ENCODE peak calls at places on chromosome 4, in seven cellular contexts. One of them, this sample, is unnamed.
A peak's percentile ranks its signal among the peaks of the same experiment; 100 is the strongest.

GRCh38 chr4:80322716-80323115 is 12.8 kb upstream of the CFAP299 start:
- DNase-seq in HCEC 1CT: peak; percentile 47
- DNase-seq in RCC 7860: peak; percentile 49
- DNase-seq in T-cell: no peak
- DNase-seq in KBM-7: peak; percentile 5
- DNase-seq in T-helper 1 cell: no peak
- DNase-seq in MM.1S: peak; percentile 29
- DNase-seq in this sample: no peak

GRCh38 chr4:7692451-7693236 is 247.0 kb downstream of the AFAP1 start:
- DNase-seq in HCEC 1CT: no peak
- DNase-seq in RCC 7860: no peak
- DNase-seq in T-cell: no peak
- DNase-seq in KBM-7: no peak
- DNase-seq in T-helper 1 cell: no peak
- DNase-seq in MM.1S: no peak
- DNase-seq in this sample: no peak

GRCh38 chr4:94491322-94491721 is 39.6 kb downstream of the PDLIM5 start:
- DNase-seq in HCEC 1CT: peak; percentile 48
- DNase-seq in RCC 7860: no peak
- DNase-seq in T-cell: no peak
- DNase-seq in KBM-7: no peak
- DNase-seq in T-helper 1 cell: no peak
- DNase-seq in MM.1S: no peak
- DNase-seq in this sample: no peak

GRCh38 chr4:121951570-121952110 is at the start of gene TRPC3:
- DNase-seq in HCEC 1CT: peak; percentile 15
- DNase-seq in RCC 7860: no peak
- DNase-seq in T-cell: peak; percentile 15
- DNase-seq in KBM-7: peak; percentile 13
- DNase-seq in T-helper 1 cell: no peak
- DNase-seq in MM.1S: no peak
- DNase-seq in this sample: no peak

GRCh38 chr4:108001540-108001939 is 11.9 kb downstream of the HADH start:
- DNase-seq in HCEC 1CT: no peak
- DNase-seq in RCC 7860: no peak
- DNase-seq in T-cell: no peak
- DNase-seq in KBM-7: no peak
- DNase-seq in T-helper 1 cell: no peak
- DNase-seq in MM.1S: no peak
- DNase-seq in this sample: no peak

GRCh38 chr4:54213812-54214211 is 15.3 kb upstream of the PDGFRA start:
- DNase-seq in HCEC 1CT: no peak
- DNase-seq in RCC 7860: no peak
- DNase-seq in T-cell: no peak
- DNase-seq in KBM-7: no peak
- DNase-seq in T-helper 1 cell: no peak
- DNase-seq in MM.1S: no peak
- DNase-seq in this sample: no peak

GRCh38 chr4:86554641-86555040 is 39.5 kb upstream of the PTPN13 start:
- DNase-seq in HCEC 1CT: no peak
- DNase-seq in RCC 7860: no peak
- DNase-seq in T-cell: no peak
- DNase-seq in KBM-7: peak; percentile 68
- DNase-seq in T-helper 1 cell: no peak
- DNase-seq in MM.1S: no peak
- DNase-seq in this sample: no peak

GRCh38 chr4:10461091-10461849 is 4.0 kb upstream of the ZNF518B start:
- DNase-seq in HCEC 1CT: no peak
- DNase-seq in RCC 7860: no peak
- DNase-seq in T-cell: peak; percentile 55
- DNase-seq in KBM-7: peak; percentile 72
- DNase-seq in T-helper 1 cell: peak; percentile 74
- DNase-seq in MM.1S: peak; percentile 81
- DNase-seq in this sample: peak; percentile 76

GRCh38 chr4:2217726-2218125 is 24.2 kb downstream of the HAUS3 start:
- DNase-seq in HCEC 1CT: peak; percentile 7
- DNase-seq in RCC 7860: peak; percentile 45
- DNase-seq in T-cell: no peak
- DNase-seq in KBM-7: no peak
- DNase-seq in T-helper 1 cell: no peak
- DNase-seq in MM.1S: no peak
- DNase-seq in this sample: no peak

GRCh38 chr4:119038465-119038864 is 97.2 kb upstream of the MYOZ2 start:
- DNase-seq in HCEC 1CT: peak; percentile 34
- DNase-seq in RCC 7860: no peak
- DNase-seq in T-cell: no peak
- DNase-seq in KBM-7: no peak
- DNase-seq in T-helper 1 cell: no peak
- DNase-seq in MM.1S: no peak
- DNase-seq in this sample: no peak

GRCh38 chr4:151530230-151530629 is 121.3 kb downstream of the FHIP1A start:
- DNase-seq in HCEC 1CT: no peak
- DNase-seq in RCC 7860: no peak
- DNase-seq in T-cell: no peak
- DNase-seq in KBM-7: no peak
- DNase-seq in T-helper 1 cell: no peak
- DNase-seq in MM.1S: no peak
- DNase-seq in this sample: no peak

GRCh38 chr4:153639556-153640475 is 44.3 kb upstream of the TLR2 start:
- DNase-seq in HCEC 1CT: no peak
- DNase-seq in RCC 7860: no peak
- DNase-seq in T-cell: no peak
- DNase-seq in KBM-7: no peak
- DNase-seq in T-helper 1 cell: no peak
- DNase-seq in MM.1S: no peak
- DNase-seq in this sample: no peak

GRCh38 chr4:147312376-147313046 is 168.4 kb upstream of the EDNRA start:
- DNase-seq in HCEC 1CT: no peak
- DNase-seq in RCC 7860: no peak
- DNase-seq in T-cell: no peak
- DNase-seq in KBM-7: no peak
- DNase-seq in T-helper 1 cell: no peak
- DNase-seq in MM.1S: no peak
- DNase-seq in this sample: no peak

GRCh38 chr4:4386736-4387392 is at the start of gene NSG1:
- DNase-seq in HCEC 1CT: no peak
- DNase-seq in RCC 7860: no peak
- DNase-seq in T-cell: no peak
- DNase-seq in KBM-7: no peak
- DNase-seq in T-helper 1 cell: peak; percentile 46
- DNase-seq in MM.1S: no peak
- DNase-seq in this sample: peak; percentile 17

GRCh38 chr4:31362756-31363155 is 642.6 kb downstream of the PCDH7 start:
- DNase-seq in HCEC 1CT: no peak
- DNase-seq in RCC 7860: peak; percentile 31
- DNase-seq in T-cell: no peak
- DNase-seq in KBM-7: no peak
- DNase-seq in T-helper 1 cell: no peak
- DNase-seq in MM.1S: no peak
- DNase-seq in this sample: no peak

GRCh38 chr4:1072830-1073446 is 40.4 kb downstream of the RNF212 start:
- DNase-seq in HCEC 1CT: peak; percentile 22
- DNase-seq in RCC 7860: peak; percentile 43
- DNase-seq in T-cell: peak; percentile 31
- DNase-seq in KBM-7: peak; percentile 77
- DNase-seq in T-helper 1 cell: peak; percentile 12
- DNase-seq in MM.1S: peak; percentile 12
- DNase-seq in this sample: peak; percentile 39

GRCh38 chr4:120839624-120839973 is 82.9 kb downstream of the PRDM5 start:
- DNase-seq in HCEC 1CT: no peak
- DNase-seq in RCC 7860: no peak
- DNase-seq in T-cell: no peak
- DNase-seq in KBM-7: no peak
- DNase-seq in T-helper 1 cell: no peak
- DNase-seq in MM.1S: no peak
- DNase-seq in this sample: no peak

GRCh38 chr4:118752551-118752950 is 67.4 kb downstream of the METTL14 start:
- DNase-seq in HCEC 1CT: no peak
- DNase-seq in RCC 7860: no peak
- DNase-seq in T-cell: no peak
- DNase-seq in KBM-7: no peak
- DNase-seq in T-helper 1 cell: no peak
- DNase-seq in MM.1S: no peak
- DNase-seq in this sample: peak; percentile 45

GRCh38 chr4:47836655-47837581 is 949 bp downstream of the CORIN start:
- DNase-seq in HCEC 1CT: peak; percentile 85
- DNase-seq in RCC 7860: peak; percentile 75
- DNase-seq in T-cell: peak; percentile 44
- DNase-seq in KBM-7: peak; percentile 82
- DNase-seq in T-helper 1 cell: peak; percentile 36
- DNase-seq in MM.1S: peak; percentile 65
- DNase-seq in this sample: peak; percentile 24

GRCh38 chr4:78482281-78482680 is 69.3 kb upstream of the ANXA3 start:
- DNase-seq in HCEC 1CT: no peak
- DNase-seq in RCC 7860: no peak
- DNase-seq in T-cell: no peak
- DNase-seq in KBM-7: no peak
- DNase-seq in T-helper 1 cell: no peak
- DNase-seq in MM.1S: no peak
- DNase-seq in this sample: no peak

GRCh38 chr4:2009651-2010233 is 968 bp upstream of the NELFA start:
- DNase-seq in HCEC 1CT: peak; percentile 11
- DNase-seq in RCC 7860: peak; percentile 64
- DNase-seq in T-cell: peak; percentile 35
- DNase-seq in KBM-7: peak; percentile 69
- DNase-seq in T-helper 1 cell: peak; percentile 46
- DNase-seq in MM.1S: peak; percentile 45
- DNase-seq in this sample: peak; percentile 71